ENCODE peak calls at places on chromosomes 2 and 18, in four cellular contexts. D is activated CD4-positive, alpha-beta T cell treated with anti-CD3 and anti-CD28 coated beads, Interleukin-2, amount 50 U/mL, for 1 hour; R is EH; P is activated naive CD4-positive, alpha-beta T cell. G is an unnamed sample.

GRCh38 chr18:41121116-41121826 is 833.8 kb upstream of the PIK3C3 start:
- DNase-seq in D (no peak), R (peak), P (no peak), G (peak)

GRCh38 chr2:161139098-161139987 is 20.9 kb upstream of the TANK start:
- DNase-seq in D (no peak), R (peak), P (no peak), G (no peak)

GRCh38 chr2:113784823-113785744 is 28.6 kb upstream of the SLC35F5 start:
- DNase-seq in D (no peak), R (no peak), P (no peak), G (no peak)

GRCh38 chr2:139099721-139100120 is 319.5 kb upstream of the NXPH2 start:
- DNase-seq in D (no peak), R (no peak), P (no peak), G (no peak)

GRCh38 chr18:10685484-10685883 is 159.7 kb downstream of the NAPG start:
- DNase-seq in D (no peak), R (no peak), P (no peak), G (no peak)

GRCh38 chr18:49152885-49153284 is 202.1 kb upstream of the SMAD7 start:
- DNase-seq in D (no peak), R (no peak), P (no peak), G (no peak)

GRCh38 chr2:9768388-9768787 is 74.9 kb upstream of the TAF1B start:
- DNase-seq in D (no peak), R (no peak), P (no peak), G (no peak)

GRCh38 chr18:48090702-48091101 is 160.2 kb upstream of the SMAD2 start:
- DNase-seq in D (no peak), R (no peak), P (no peak), G (no peak)

GRCh38 chr2:239181074-239181581 is 219.7 kb downstream of the HDAC4 start:
- DNase-seq in D (no peak), R (no peak), P (no peak), G (no peak)

GRCh38 chr2:71005271-71006202 is 10.9 kb upstream of the TEX261 start:
- DNase-seq in D (no peak), R (no peak), P (no peak), G (no peak)

GRCh38 chr2:129877795-129878775 is 101.4 kb upstream of the RAB6C start:
- DNase-seq in D (no peak), R (peak), P (no peak), G (peak)

GRCh38 chr2:40256649-40257048 is 195.2 kb downstream of the SLC8A1 start:
- DNase-seq in D (no peak), R (peak), P (no peak), G (peak)

GRCh38 chr2:143001521-143001920 is 124.1 kb downstream of the KYNU start:
- DNase-seq in D (no peak), R (no peak), P (no peak), G (no peak)

GRCh38 chr2:43057742-43058706 is 168.4 kb downstream of the ZFP36L2 start:
- DNase-seq in D (no peak), R (no peak), P (no peak), G (no peak)

GRCh38 chr2:197628043-197628500 is 47.3 kb downstream of the RFTN2 start:
- DNase-seq in D (no peak), R (no peak), P (no peak), G (peak)

GRCh38 chr2:108925735-108926134 is 63.3 kb downstream of the EDAR start:
- DNase-seq in D (no peak), R (no peak), P (no peak), G (no peak)

GRCh38 chr2:163778045-163778753 is 42.4 kb upstream of the FIGN start:
- DNase-seq in D (no peak), R (peak), P (no peak), G (peak)

GRCh38 chr18:76984193-76985155 is 148.1 kb downstream of the MBP start:
- DNase-seq in D (no peak), R (no peak), P (no peak), G (no peak)